ENCODE peak calls at places on chromosome 15, in nine cellular contexts. M is SK-N-SH, U is foreskin fibroblast, Q is PC-3, X is dorsolateral prefrontal cortex, R is sigmoid colon, W is NB4, O is epithelial cell of esophagus, J is coronary artery. I is an unnamed sample.

GRCh38 chr15:63083046-63083445 is 38.6 kb upstream of the LACTB start:
- DNase-seq in J (no peak), Q (no peak), U (no peak), O (no peak), R (peak), W (no peak), M (no peak), X (no peak), I (no peak)

GRCh38 chr15:25176616-25176923 is 221.8 kb downstream of the SNRPN start:
- DNase-seq in U (no peak), W (no peak), J (no peak), M (peak), R (peak), O (no peak), Q (no peak), X (peak), I (no peak)

GRCh38 chr15:69751147-69751546 is 298.5 kb downstream of the RPLP1 start:
- DNase-seq in U (no peak), J (no peak), R (no peak), O (no peak), X (no peak), M (no peak), W (no peak), Q (no peak), I (no peak)

GRCh38 chr15:77826006-77826695 is 193.4 kb upstream of the LINGO1 start:
- DNase-seq in Q (no peak), U (no peak), W (no peak), X (no peak), R (no peak), O (no peak), M (no peak), J (no peak), I (no peak)

GRCh38 chr15:78070049-78070698 is 7.3 kb downstream of the TBC1D2B start:
- DNase-seq in R (peak), J (no peak), W (peak), O (peak), Q (peak), M (no peak), X (no peak), U (no peak), I (no peak)

GRCh38 chr15:52790166-52790708 is at the start of gene ONECUT1:
- DNase-seq in U (no peak), M (peak), Q (peak), R (no peak), O (peak), W (peak), J (no peak), X (no peak), I (no peak)

GRCh38 chr15:66842710-66843441 is 140.8 kb downstream of the SMAD6 start:
- DNase-seq in W (peak), R (peak), Q (peak), U (peak), O (peak), J (peak), X (no peak), M (peak), I (no peak)

GRCh38 chr15:23881299-23881698 is 194.2 kb upstream of the NDN start:
- DNase-seq in R (no peak), M (no peak), Q (no peak), U (no peak), X (no peak), J (no peak), O (no peak), W (no peak), I (no peak)

GRCh38 chr15:99138491-99138982 is 33.7 kb downstream of the SYNM start:
- DNase-seq in U (no peak), O (no peak), Q (no peak), R (no peak), X (no peak), W (no peak), M (no peak), J (peak), I (no peak)

GRCh38 chr15:22887157-22887951 is 48.9 kb downstream of the NIPA2 start:
- DNase-seq in X (no peak), J (no peak), W (peak), U (peak), M (no peak), O (peak), R (no peak), Q (peak), I (peak)

GRCh38 chr15:101452572-101452971 is 36.9 kb downstream of the PCSK6 start:
- DNase-seq in R (no peak), O (no peak), Q (no peak), W (no peak), X (no peak), M (peak), J (peak), U (no peak), I (no peak)

GRCh38 chr15:64699767-64700388 is 75.5 kb downstream of the RBPMS2 start:
- DNase-seq in J (no peak), W (no peak), Q (no peak), U (peak), X (peak), R (no peak), M (peak), O (peak), I (no peak)

GRCh38 chr15:51775967-51776816 is 24.8 kb downstream of the TMOD2 start:
- DNase-seq in R (no peak), U (peak), M (peak), Q (peak), O (peak), J (no peak), X (no peak), W (peak), I (no peak)

GRCh38 chr15:45378913-45379262 is 544 bp upstream of the GATM start:
- DNase-seq in X (no peak), M (no peak), U (no peak), O (no peak), J (no peak), Q (no peak), W (no peak), R (no peak), I (no peak)

GRCh38 chr15:99326235-99326634 is 75.0 kb downstream of the LRRC28 start:
- DNase-seq in U (no peak), J (no peak), Q (no peak), X (no peak), R (no peak), O (peak), M (no peak), W (no peak), I (no peak)

GRCh38 chr15:34724486-34724885 is 30.3 kb downstream of the GJD2 start:
- DNase-seq in J (no peak), R (no peak), Q (no peak), W (no peak), M (no peak), O (no peak), U (no peak), X (no peak), I (no peak)

DNA sequence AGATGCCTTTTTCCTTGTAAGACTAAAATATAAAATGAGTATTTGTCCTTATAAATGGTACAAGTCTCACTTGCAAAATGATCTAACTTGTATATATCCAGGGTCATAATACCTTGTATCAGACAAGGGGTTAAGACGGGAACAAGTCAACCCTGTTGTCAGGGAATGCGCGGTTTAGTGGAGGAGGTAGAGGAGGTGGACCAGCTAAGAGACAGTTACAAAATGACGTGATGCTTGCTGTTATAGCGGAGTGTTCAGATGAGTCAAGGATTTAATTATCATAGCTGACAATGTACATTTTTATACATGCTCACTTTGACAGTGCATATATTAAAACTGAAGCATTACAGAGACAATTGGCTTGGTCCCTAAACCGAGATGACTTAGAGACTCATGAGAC is 26.8 kb upstream of the KLHL25 start:
- DNase-seq in W (no peak), J (no peak), O (no peak), R (no peak), M (no peak), X (no peak), U (no peak), Q (no peak), I (no peak)
- TF ChIP-seq CTCF in W (no peak), J (no peak), O (no peak), R (no peak), M (no peak), X (no peak), U (no peak), Q (no peak), I (no peak)

GRCh38 chr15:48794697-48795134 is 16.2 kb downstream of the CEP152 start:
- DNase-seq in R (no peak), O (peak), W (peak), J (no peak), M (no peak), X (no peak), Q (peak), U (no peak), I (no peak)
- H3K4me3 ChIP-seq in R (no peak), O (no peak), W (no peak), J (peak), M (no peak), X (no peak), Q (no peak), U (no peak), I (no peak)

GRCh38 chr15:100337422-100338044 is 4.2 kb downstream of the ADAMTS17 start:
- DNase-seq in Q (no peak), X (no peak), M (no peak), J (no peak), O (no peak), R (no peak), U (no peak), W (no peak), I (no peak)
- TF ChIP-seq CTCF in Q (no peak), X (no peak), M (no peak), J (no peak), O (no peak), R (no peak), U (no peak), W (no peak), I (no peak)

GRCh38 chr15:76338555-76339301 is 2.2 kb downstream of the ISL2 start:
- DNase-seq in Q (no peak), X (no peak), U (peak), O (no peak), M (peak), J (no peak), W (peak), R (no peak), I (no peak)

GRCh38 chr15:76341366-76342045 is 4.9 kb downstream of the ISL2 start:
- DNase-seq in W (no peak), M (peak), R (no peak), J (no peak), U (peak), X (no peak), O (no peak), Q (no peak), I (no peak)

GRCh38 chr15:76339302-76340197 is 3.0 kb downstream of the ISL2 start:
- DNase-seq in W (no peak), R (no peak), M (peak), O (no peak), U (peak), J (no peak), X (no peak), Q (no peak), I (no peak)

GRCh38 chr15:76340802-76341365 is 4.3 kb downstream of the ISL2 start:
- DNase-seq in W (no peak), J (no peak), O (no peak), R (no peak), U (peak), M (no peak), Q (no peak), X (no peak), I (no peak)

GRCh38 chr15:76340198-76340801 is 3.7 kb downstream of the ISL2 start:
- DNase-seq in W (no peak), O (no peak), M (peak), Q (no peak), R (no peak), J (no peak), X (no peak), U (peak), I (no peak)
- H3K4me3 ChIP-seq in W (no peak), O (no peak), M (no peak), Q (no peak), R (peak), J (peak), X (peak), U (peak), I (peak)

GRCh38 chr15:75763137-75763611 is 50.5 kb upstream of the CSPG4 start:
- DNase-seq in U (no peak), X (no peak), M (no peak), W (no peak), R (no peak), Q (no peak), J (no peak), O (no peak), I (no peak)

GRCh38 chr15:75760689-75761435 is 48.2 kb upstream of the CSPG4 start:
- DNase-seq in O (no peak), R (no peak), X (no peak), Q (no peak), U (no peak), W (no peak), M (no peak), J (no peak), I (no peak)

GRCh38 chr15:75761446-75762356 is 49.1 kb upstream of the CSPG4 start:
- DNase-seq in O (no peak), U (no peak), W (no peak), J (no peak), R (no peak), M (no peak), X (no peak), Q (no peak), I (no peak)

GRCh38 chr15:75753145-75753544 is 40.5 kb upstream of the CSPG4 start:
- DNase-seq in Q (no peak), X (no peak), R (no peak), W (no peak), M (no peak), J (no peak), U (no peak), O (no peak), I (no peak)

GRCh38 chr15:75758071-75758872 is 45.6 kb upstream of the CSPG4 start:
- DNase-seq in U (peak), W (peak), Q (peak), R (peak), O (peak), X (peak), M (peak), J (peak), I (peak)
- TF ChIP-seq CTCF in U (peak), W (peak), Q (peak), R (no peak), O (peak), X (peak), M (no peak), J (no peak), I (peak)

GRCh38 chr15:31433574-31433973 is 106.9 kb downstream of the KLF13 start:
- DNase-seq in X (no peak), O (no peak), W (no peak), J (no peak), Q (no peak), R (no peak), M (no peak), U (no peak), I (no peak)

GRCh38 chr15:31435256-31435781 is 108.7 kb downstream of the KLF13 start:
- DNase-seq in J (no peak), O (peak), U (peak), R (peak), W (peak), M (peak), Q (peak), X (peak), I (peak)

GRCh38 chr15:31433101-31433500 is 106.5 kb downstream of the KLF13 start:
- DNase-seq in Q (no peak), X (no peak), R (no peak), W (no peak), J (no peak), M (no peak), O (peak), U (no peak), I (no peak)

GRCh38 chr15:31435891-31436628 is 109.4 kb downstream of the KLF13 start:
- DNase-seq in O (peak), R (no peak), Q (peak), X (no peak), U (no peak), W (peak), M (no peak), J (no peak), I (no peak)

GRCh38 chr15:31434418-31435255 is 108.0 kb downstream of the KLF13 start:
- DNase-seq in U (peak), Q (peak), R (peak), J (no peak), O (peak), X (no peak), M (no peak), W (peak), I (peak)
- H3K4me3 ChIP-seq in U (peak), Q (peak), R (no peak), J (peak), O (no peak), X (peak), M (no peak), W (peak), I (peak)